ENCODE peak calls at places on chromosomes 11 and 22, in nine cellular contexts. E is osteoblast, X is neural progenitor cell, T is GM23338, V is fibroblast of lung, H is MM.1S, U is HepG2, A is K562, W is HCT116. S is an unnamed sample.

GRCh38 chr11:1568451-1568911 is 3.6 kb downstream of the DUSP8 start:
- DNase-seq in E (peak), X (peak), A (no peak), V (no peak), U (no peak), T (peak), H (no peak), W (no peak), S (no peak)

GRCh38 chr22:47057916-47058585 is 295.6 kb downstream of the TBC1D22A start:
- DNase-seq in H (no peak), E (peak), X (no peak), U (no peak), V (no peak), A (no peak), T (no peak), W (no peak), S (no peak)

GRCh38 chr11:45444796-45445195 is 158.7 kb upstream of the SYT13 start:
- DNase-seq in X (no peak), W (no peak), A (no peak), U (no peak), H (no peak), E (no peak), T (no peak), V (no peak), S (no peak)

GRCh38 chr11:73194593-73194992 is 23.5 kb upstream of the P2RY2 start:
- DNase-seq in W (no peak), X (no peak), E (no peak), U (no peak), T (no peak), A (no peak), V (no peak), H (no peak), S (peak)

GRCh38 chr11:110305169-110306018 is 9.0 kb upstream of the RDX start:
- DNase-seq in V (no peak), U (peak), H (no peak), X (no peak), A (no peak), W (no peak), T (no peak), E (no peak), S (peak)

GRCh38 chr11:69027704-69028372 is 14.8 kb upstream of the MRGPRF start:
- DNase-seq in T (no peak), W (no peak), X (no peak), A (no peak), E (peak), V (peak), U (peak), H (no peak), S (no peak)

GRCh38 chr22:30969532-30970355 is 679 bp downstream of the TUG1 start:
- DNase-seq in X (no peak), V (peak), U (peak), T (peak), W (no peak), A (peak), H (peak), E (peak), S (peak)

GRCh38 chr11:17263803-17264202 is 12.7 kb upstream of the NUCB2 start:
- DNase-seq in U (no peak), E (peak), X (no peak), V (peak), A (no peak), H (no peak), T (no peak), W (no peak), S (no peak)

GRCh38 chr22:19060356-19061009 is 61.7 kb downstream of the DGCR2 start:
- DNase-seq in H (no peak), U (no peak), T (no peak), V (peak), X (no peak), W (no peak), E (peak), A (no peak), S (peak)

GRCh38 chr11:61956191-61957027 is 6.3 kb downstream of the BEST1 start:
- DNase-seq in E (no peak), W (no peak), T (no peak), U (no peak), V (no peak), A (no peak), H (no peak), X (no peak), S (no peak)

GRCh38 chr22:36546092-36546804 is 17.3 kb upstream of the EIF3D start:
- DNase-seq in W (peak), E (peak), T (peak), H (peak), V (peak), U (peak), A (peak), X (peak), S (peak)

GRCh38 chr22:22799561-22799960 is 88.1 kb upstream of the IGLL5 start:
- DNase-seq in E (no peak), U (no peak), H (no peak), A (no peak), V (no peak), T (no peak), X (no peak), W (no peak), S (no peak)

GRCh38 chr11:83574516-83574915 is 288.3 kb upstream of the CCDC90B start:
- DNase-seq in T (no peak), A (no peak), X (no peak), U (no peak), E (no peak), W (no peak), H (no peak), V (no peak), S (no peak)

GRCh38 chr11:36091256-36091811 is 147.5 kb downstream of the LDLRAD3 start:
- DNase-seq in U (no peak), X (no peak), E (no peak), T (no peak), V (peak), A (peak), W (no peak), H (no peak), S (no peak)

GRCh38 chr11:96092511-96092910 is 168.6 kb upstream of the MTMR2 start:
- DNase-seq in H (no peak), E (no peak), U (no peak), W (no peak), A (no peak), V (no peak), T (no peak), X (no peak), S (no peak)

GRCh38 chr22:18992543-18993198 is 56.6 kb upstream of the PRODH start:
- DNase-seq in H (no peak), V (no peak), T (no peak), W (no peak), X (no peak), U (no peak), A (no peak), E (no peak), S (no peak)

GRCh38 chr22:21641417-21641794 is 696 bp upstream of the SDF2L1 start:
- DNase-seq in A (peak), W (no peak), X (peak), E (peak), U (peak), T (peak), V (peak), H (no peak), S (peak)

GRCh38 chr11:114151631-114152030 is 92.1 kb downstream of the ZBTB16 start:
- DNase-seq in T (no peak), X (no peak), E (peak), H (no peak), W (no peak), V (no peak), U (no peak), A (no peak), S (no peak)

GRCh38 chr11:130644187-130644586 is 195.7 kb downstream of the ADAMTS15 start:
- DNase-seq in T (peak), W (no peak), U (no peak), A (no peak), H (no peak), V (no peak), E (no peak), X (peak), S (no peak)

GRCh38 chr11:69520186-69520585 is 38.7 kb downstream of the LINC01488 start:
- DNase-seq in X (no peak), H (no peak), U (no peak), V (no peak), W (no peak), E (no peak), T (no peak), A (no peak), S (no peak)

GRCh38 chr11:112555491-112556364 is 295.1 kb upstream of the PLET1 start:
- DNase-seq in U (peak), H (no peak), X (peak), T (peak), W (peak), A (peak), E (peak), V (peak), S (peak)

GRCh38 chr22:36239401-36240171 is at the start of gene APOL2:
- DNase-seq in W (peak), X (peak), E (peak), U (peak), A (peak), H (peak), V (peak), T (peak), S (peak)

GRCh38 chr11:76205252-76206076 is 838 bp downstream of the WNT11 start:
- DNase-seq in H (no peak), E (peak), T (no peak), W (no peak), A (no peak), U (no peak), V (no peak), X (peak), S (peak)

GRCh38 chr11:64314146-64314804 is 3.1 kb downstream of the TRMT112 start:
- DNase-seq in U (no peak), W (no peak), X (no peak), H (no peak), E (peak), A (no peak), T (peak), V (no peak), S (peak)
- TF ChIP-seq CTCF in U (no peak), W (peak), X (no peak), H (peak), E (peak), A (peak), T (no peak), V (no peak), S (no peak)

GRCh38 chr11:118570787-118571186 is 1.4 kb upstream of the ARCN1 start:
- DNase-seq in E (no peak), A (no peak), U (no peak), W (no peak), V (no peak), T (no peak), X (no peak), H (no peak), S (no peak)
- H2AFZ ChIP-seq in E (no peak), A (no peak), U (no peak), W (peak), V (no peak), T (no peak), X (no peak), H (no peak), S (peak)

GRCh38 chr11:126113515-126113957 is 50.9 kb upstream of the CDON start:
- DNase-seq in A (no peak), V (peak), X (peak), T (no peak), W (peak), E (peak), U (peak), H (no peak), S (peak)
- TF ChIP-seq CTCF in A (no peak), V (no peak), X (no peak), T (no peak), W (no peak), E (no peak), U (peak), H (no peak), S (peak)

GRCh38 chr22:33300165-33300564 is 242.0 kb upstream of the SYN3 start:
- DNase-seq in W (no peak), E (no peak), H (no peak), X (no peak), U (no peak), A (no peak), T (no peak), V (no peak), S (no peak)

GRCh38 chr22:33299245-33299956 is 241.2 kb upstream of the SYN3 start:
- DNase-seq in X (peak), V (no peak), E (no peak), U (no peak), A (no peak), H (no peak), W (no peak), T (no peak), S (no peak)

GRCh38 chr22:33302549-33302948 is 244.4 kb upstream of the SYN3 start:
- DNase-seq in H (no peak), E (no peak), X (no peak), W (no peak), U (no peak), V (no peak), A (no peak), T (peak), S (no peak)

GRCh38 chr22:33303109-33303508 is 244.9 kb upstream of the SYN3 start:
- DNase-seq in W (no peak), A (no peak), X (no peak), T (no peak), H (no peak), U (no peak), E (peak), V (no peak), S (no peak)

GRCh38 chr22:33302049-33302545 is 243.9 kb upstream of the SYN3 start:
- DNase-seq in H (peak), E (peak), V (peak), T (peak), W (peak), X (peak), A (peak), U (peak), S (peak)
- H2AFZ ChIP-seq in H (no peak), E (peak), V (peak), T (no peak), W (no peak), X (no peak), A (no peak), U (no peak), S (no peak)

DNA sequence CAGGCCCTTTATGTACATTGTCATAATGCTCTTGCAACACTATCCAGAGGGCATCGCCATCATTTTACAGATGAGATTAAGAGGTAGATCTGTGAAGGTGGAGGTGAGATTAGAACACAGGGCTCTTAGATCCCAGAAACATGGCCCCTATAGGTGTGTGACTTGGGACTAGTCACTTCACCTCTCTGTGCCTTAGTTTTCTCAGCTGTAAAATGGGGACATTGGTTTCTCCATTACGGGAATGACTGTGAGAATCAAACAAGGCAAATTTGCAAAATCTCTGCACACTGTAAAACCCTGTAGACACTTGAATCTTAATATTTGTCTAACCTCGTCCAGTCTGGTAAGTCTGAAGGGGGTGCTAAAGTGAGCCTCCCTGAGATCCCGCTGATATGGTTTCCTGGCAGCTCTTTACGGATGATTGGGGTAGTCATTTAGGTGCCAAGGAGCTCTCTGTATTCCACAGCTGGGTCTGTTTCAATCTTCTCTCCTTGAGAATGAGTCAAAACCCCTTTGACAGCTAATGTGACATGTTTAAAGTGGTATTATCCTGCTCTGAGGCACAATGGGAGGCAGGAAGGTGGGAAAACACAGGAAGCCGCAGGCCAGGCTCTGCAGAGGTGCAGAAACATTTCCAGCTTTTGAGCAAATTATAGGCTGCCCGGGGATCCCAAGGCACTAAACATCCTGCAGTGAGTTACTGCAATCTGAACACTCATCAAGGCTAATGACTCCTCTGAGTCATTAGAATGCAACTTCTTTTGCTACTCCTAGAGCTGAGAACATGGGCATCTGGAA is 140.8 kb downstream of the CCDC81 start:
- DNase-seq in T (no peak), H (no peak), A (no peak), V (peak), E (peak), W (no peak), U (no peak), X (no peak), S (peak)
- TF ChIP-seq CTCF in T (no peak), H (no peak), A (no peak), V (no peak), E (no peak), W (no peak), U (no peak), X (no peak), S (no peak)